ENCODE peak calls at places on chromosome 3, in six cellular contexts. One of them, this sample, is unnamed.

GRCh38 chr3:127694467-127695215 is 21.9 kb downstream of the ABTB1 start:
- DNase-seq in breast epithelium: no peak
- DNase-seq in PC-9: peak
- DNase-seq in Peyer's patch: peak
- DNase-seq in iPS DF 6.9: no peak
- DNase-seq in A673: peak
- DNase-seq in this sample: peak

GRCh38 chr3:114519415-114519814 is 225.6 kb downstream of the TIGIT start:
- DNase-seq in PC-9: no peak
- DNase-seq in A673: peak
- DNase-seq in breast epithelium: no peak
- DNase-seq in iPS DF 6.9: peak
- DNase-seq in Peyer's patch: no peak
- DNase-seq in this sample: no peak

GRCh38 chr3:38095687-38096483 is 41.0 kb downstream of the ACAA1 start:
- DNase-seq in iPS DF 6.9: no peak
- DNase-seq in breast epithelium: no peak
- DNase-seq in PC-9: no peak
- DNase-seq in A673: no peak
- DNase-seq in Peyer's patch: peak
- DNase-seq in this sample: no peak

GRCh38 chr3:125123455-125123854 is 67.7 kb upstream of the HEG1 start:
- DNase-seq in A673: peak
- DNase-seq in PC-9: no peak
- DNase-seq in iPS DF 6.9: no peak
- DNase-seq in breast epithelium: no peak
- DNase-seq in Peyer's patch: no peak
- DNase-seq in this sample: no peak

GRCh38 chr3:52317601-52318000 is 1.5 kb downstream of the DNAH1 start:
- DNase-seq in PC-9: no peak
- DNase-seq in Peyer's patch: peak
- DNase-seq in A673: peak
- DNase-seq in breast epithelium: peak
- DNase-seq in iPS DF 6.9: peak
- DNase-seq in this sample: peak

GRCh38 chr3:149393355-149394165 is 16.1 kb upstream of the TM4SF1 start:
- DNase-seq in PC-9: peak
- DNase-seq in iPS DF 6.9: no peak
- DNase-seq in breast epithelium: peak
- DNase-seq in Peyer's patch: peak
- DNase-seq in A673: peak
- DNase-seq in this sample: peak

GRCh38 chr3:96331341-96331740 is 483.1 kb upstream of the EPHA6 start:
- DNase-seq in breast epithelium: no peak
- DNase-seq in Peyer's patch: no peak
- DNase-seq in A673: no peak
- DNase-seq in iPS DF 6.9: no peak
- DNase-seq in PC-9: no peak
- DNase-seq in this sample: no peak

GRCh38 chr3:72383896-72384295 is 464.3 kb downstream of the SHQ1 start:
- DNase-seq in PC-9: no peak
- DNase-seq in iPS DF 6.9: no peak
- DNase-seq in breast epithelium: no peak
- DNase-seq in Peyer's patch: no peak
- DNase-seq in A673: no peak
- DNase-seq in this sample: no peak

GRCh38 chr3:29591579-29591978 is 310.7 kb downstream of the RBMS3 start:
- DNase-seq in Peyer's patch: no peak
- DNase-seq in iPS DF 6.9: no peak
- DNase-seq in breast epithelium: no peak
- DNase-seq in A673: no peak
- DNase-seq in PC-9: no peak
- DNase-seq in this sample: no peak

GRCh38 chr3:16423298-16423697 is 90.2 kb downstream of the RFTN1 start:
- DNase-seq in Peyer's patch: no peak
- DNase-seq in iPS DF 6.9: no peak
- DNase-seq in breast epithelium: no peak
- DNase-seq in PC-9: no peak
- DNase-seq in A673: no peak
- DNase-seq in this sample: no peak

GRCh38 chr3:124456506-124456905 is 273.7 kb upstream of the UMPS start:
- DNase-seq in Peyer's patch: no peak
- DNase-seq in iPS DF 6.9: no peak
- DNase-seq in breast epithelium: no peak
- DNase-seq in PC-9: no peak
- DNase-seq in A673: no peak
- DNase-seq in this sample: no peak

GRCh38 chr3:69142090-69142489 is 19.7 kb upstream of the LMOD3 start:
- DNase-seq in breast epithelium: no peak
- DNase-seq in PC-9: no peak
- DNase-seq in iPS DF 6.9: no peak
- DNase-seq in Peyer's patch: no peak
- DNase-seq in A673: no peak
- DNase-seq in this sample: no peak

GRCh38 chr3:107217161-107217560 is 160.1 kb upstream of the CCDC54 start:
- DNase-seq in PC-9: peak
- DNase-seq in iPS DF 6.9: no peak
- DNase-seq in Peyer's patch: no peak
- DNase-seq in breast epithelium: no peak
- DNase-seq in A673: peak
- DNase-seq in this sample: no peak

GRCh38 chr3:14876942-14877341 is 58.2 kb downstream of the FGD5 start:
- DNase-seq in PC-9: peak
- DNase-seq in breast epithelium: peak
- DNase-seq in iPS DF 6.9: no peak
- DNase-seq in Peyer's patch: peak
- DNase-seq in A673: no peak
- DNase-seq in this sample: peak

GRCh38 chr3:107064445-107065060 is 312.7 kb upstream of the CCDC54 start:
- DNase-seq in A673: peak
- DNase-seq in iPS DF 6.9: peak
- DNase-seq in PC-9: peak
- DNase-seq in breast epithelium: peak
- DNase-seq in Peyer's patch: no peak
- DNase-seq in this sample: peak

GRCh38 chr3:181330257-181330656 is 340.7 kb upstream of the DNAJC19 start:
- DNase-seq in Peyer's patch: no peak
- DNase-seq in breast epithelium: no peak
- DNase-seq in PC-9: no peak
- DNase-seq in iPS DF 6.9: no peak
- DNase-seq in A673: no peak
- DNase-seq in this sample: no peak

GRCh38 chr3:49804141-49805041 is 1.3 kb downstream of the INKA1 start:
- DNase-seq in Peyer's patch: no peak
- DNase-seq in A673: no peak
- DNase-seq in PC-9: no peak
- DNase-seq in breast epithelium: no peak
- DNase-seq in iPS DF 6.9: no peak
- DNase-seq in this sample: no peak

GRCh38 chr3:39191773-39192172 is 622 bp downstream of the XIRP1 start:
- DNase-seq in iPS DF 6.9: no peak
- DNase-seq in Peyer's patch: no peak
- DNase-seq in breast epithelium: no peak
- DNase-seq in A673: no peak
- DNase-seq in PC-9: no peak
- DNase-seq in this sample: no peak

GRCh38 chr3:188573286-188573928 is 419.4 kb downstream of the LPP start:
- DNase-seq in Peyer's patch: no peak
- DNase-seq in iPS DF 6.9: no peak
- DNase-seq in A673: no peak
- DNase-seq in breast epithelium: no peak
- DNase-seq in PC-9: no peak
- DNase-seq in this sample: no peak
- H3K4me3 ChIP-seq in Peyer's patch: no peak
- H3K4me3 ChIP-seq in iPS DF 6.9: no peak
- H3K4me3 ChIP-seq in A673: no peak
- H3K4me3 ChIP-seq in breast epithelium: no peak
- H3K4me3 ChIP-seq in PC-9: no peak
- H3K4me3 ChIP-seq in this sample: no peak

GRCh38 chr3:191499307-191500125 is 38.6 kb downstream of the PYDC2 start:
- DNase-seq in PC-9: no peak
- DNase-seq in breast epithelium: no peak
- DNase-seq in iPS DF 6.9: no peak
- DNase-seq in Peyer's patch: no peak
- DNase-seq in A673: peak
- DNase-seq in this sample: peak
- H3K4me3 ChIP-seq in PC-9: no peak
- H3K4me3 ChIP-seq in breast epithelium: peak
- H3K4me3 ChIP-seq in iPS DF 6.9: no peak
- H3K4me3 ChIP-seq in Peyer's patch: no peak
- H3K4me3 ChIP-seq in A673: peak
- H3K4me3 ChIP-seq in this sample: no peak

GRCh38 chr3:177150970-177151627 is 46.2 kb downstream of the TBL1XR1 start:
- DNase-seq in PC-9: peak
- DNase-seq in iPS DF 6.9: no peak
- DNase-seq in Peyer's patch: no peak
- DNase-seq in breast epithelium: no peak
- DNase-seq in A673: peak
- DNase-seq in this sample: no peak
- H3K4me3 ChIP-seq in PC-9: no peak
- H3K4me3 ChIP-seq in iPS DF 6.9: no peak
- H3K4me3 ChIP-seq in Peyer's patch: no peak
- H3K4me3 ChIP-seq in breast epithelium: no peak
- H3K4me3 ChIP-seq in A673: no peak
- H3K4me3 ChIP-seq in this sample: no peak

DNA sequence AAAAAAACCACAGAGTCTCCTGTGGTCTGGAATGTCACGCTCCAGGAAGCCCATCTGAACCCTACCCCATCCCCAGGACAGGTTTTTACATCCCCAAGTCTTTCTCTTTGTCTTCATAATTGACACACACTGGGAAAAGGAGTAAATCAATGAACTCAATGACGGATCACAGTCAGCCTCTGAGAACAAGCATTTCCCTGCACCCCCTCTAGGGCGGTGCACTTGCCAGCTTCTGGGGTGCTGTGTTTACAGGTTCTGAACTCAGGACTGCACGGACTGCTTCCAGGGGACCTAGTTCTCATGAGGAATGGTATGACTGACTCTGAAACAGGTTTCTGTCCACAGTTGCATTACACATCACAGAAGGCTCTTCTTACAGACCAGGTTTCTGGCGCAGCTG is 81.1 kb downstream of the NUP210 start:
- DNase-seq in PC-9: no peak
- DNase-seq in Peyer's patch: no peak
- DNase-seq in breast epithelium: no peak
- DNase-seq in A673: no peak
- DNase-seq in iPS DF 6.9: no peak
- DNase-seq in this sample: no peak
- H3K4me3 ChIP-seq in PC-9: no peak
- H3K4me3 ChIP-seq in Peyer's patch: no peak
- H3K4me3 ChIP-seq in breast epithelium: no peak
- H3K4me3 ChIP-seq in A673: no peak
- H3K4me3 ChIP-seq in iPS DF 6.9: no peak
- H3K4me3 ChIP-seq in this sample: no peak

DNA sequence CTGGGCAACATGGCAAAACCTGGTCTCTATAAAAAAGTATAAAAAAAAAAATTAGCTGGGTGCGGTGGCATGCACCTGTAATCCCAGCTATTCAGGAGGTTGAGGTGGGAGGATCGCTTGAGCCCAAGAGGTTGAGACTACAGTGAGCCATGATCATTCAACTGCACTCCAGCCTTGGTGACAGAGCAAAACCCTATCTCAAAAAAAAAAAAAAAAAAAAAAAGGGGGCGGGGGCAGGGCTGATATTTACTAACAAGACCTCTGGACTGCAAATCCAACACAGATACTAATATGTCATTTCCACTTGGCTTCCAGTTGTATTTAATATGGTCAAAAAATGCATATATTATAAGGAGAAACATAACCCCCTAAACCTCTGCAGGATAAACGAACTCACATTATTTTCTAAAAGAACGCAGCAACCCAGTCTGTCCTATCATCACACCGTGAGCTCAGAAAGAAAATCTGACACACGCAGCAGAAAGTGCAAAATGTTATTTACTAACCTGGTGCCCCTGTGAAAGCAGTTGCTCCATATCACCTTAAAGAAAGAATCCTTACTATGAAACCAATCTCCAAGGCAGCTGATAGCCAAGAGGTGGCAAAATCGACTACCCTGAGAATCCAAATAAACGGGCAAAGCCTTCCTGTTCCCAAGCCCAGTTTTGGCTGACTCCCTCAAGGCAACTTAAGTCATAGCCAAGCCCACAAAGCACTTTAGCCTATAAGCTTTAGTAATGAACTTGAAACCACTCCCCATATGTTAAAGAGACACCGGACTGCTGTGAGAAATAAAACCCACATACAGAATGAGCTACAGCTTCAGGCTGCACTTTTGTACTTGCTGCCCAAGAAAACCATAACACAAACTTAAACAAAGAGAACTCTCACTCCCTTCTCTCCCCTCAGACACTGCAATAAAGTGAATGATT is 39.3 kb downstream of the PLD1 start:
- DNase-seq in iPS DF 6.9: peak
- DNase-seq in PC-9: peak
- DNase-seq in breast epithelium: peak
- DNase-seq in A673: peak
- DNase-seq in Peyer's patch: peak
- DNase-seq in this sample: no peak
- H3K4me3 ChIP-seq in iPS DF 6.9: no peak
- H3K4me3 ChIP-seq in PC-9: no peak
- H3K4me3 ChIP-seq in breast epithelium: peak
- H3K4me3 ChIP-seq in A673: no peak
- H3K4me3 ChIP-seq in Peyer's patch: peak
- H3K4me3 ChIP-seq in this sample: peak

GRCh38 chr3:177361042-177361938 is 164.0 kb upstream of the TBL1XR1 start:
- DNase-seq in A673: no peak
- DNase-seq in breast epithelium: no peak
- DNase-seq in Peyer's patch: no peak
- DNase-seq in PC-9: no peak
- DNase-seq in iPS DF 6.9: no peak
- DNase-seq in this sample: no peak

GRCh38 chr3:177359601-177360357 is 162.5 kb upstream of the TBL1XR1 start:
- DNase-seq in A673: peak
- DNase-seq in PC-9: peak
- DNase-seq in Peyer's patch: peak
- DNase-seq in breast epithelium: peak
- DNase-seq in iPS DF 6.9: peak
- DNase-seq in this sample: peak

GRCh38 chr3:177358085-177358967 is 161.0 kb upstream of the TBL1XR1 start:
- DNase-seq in breast epithelium: peak
- DNase-seq in Peyer's patch: peak
- DNase-seq in PC-9: peak
- DNase-seq in iPS DF 6.9: no peak
- DNase-seq in A673: peak
- DNase-seq in this sample: no peak

GRCh38 chr3:177357352-177358084 is 160.2 kb upstream of the TBL1XR1 start:
- DNase-seq in PC-9: peak
- DNase-seq in breast epithelium: no peak
- DNase-seq in iPS DF 6.9: no peak
- DNase-seq in Peyer's patch: peak
- DNase-seq in A673: peak
- DNase-seq in this sample: no peak

GRCh38 chr3:177358968-177359600 is 161.8 kb upstream of the TBL1XR1 start:
- DNase-seq in PC-9: peak
- DNase-seq in A673: peak
- DNase-seq in breast epithelium: peak
- DNase-seq in Peyer's patch: peak
- DNase-seq in iPS DF 6.9: no peak
- DNase-seq in this sample: peak
- H3K4me3 ChIP-seq in PC-9: peak
- H3K4me3 ChIP-seq in A673: peak
- H3K4me3 ChIP-seq in breast epithelium: peak
- H3K4me3 ChIP-seq in Peyer's patch: peak
- H3K4me3 ChIP-seq in iPS DF 6.9: peak
- H3K4me3 ChIP-seq in this sample: peak